ENCODE peak calls at places on chromosomes 3 and 15, in seven cellular contexts. One of them, this sample, is unnamed.

GRCh38 chr3:127836004-127836882 is 13.9 kb upstream of the MGLL start:
- DNase-seq in upper lobe of right lung: no peak
- DNase-seq in fibroblast of lung: no peak
- DNase-seq in tibial artery: no peak
- DNase-seq in Peyer's patch: no peak
- DNase-seq in Panc1: no peak
- DNase-seq in right lobe of liver: no peak
- DNase-seq in this sample: no peak

GRCh38 chr15:38072507-38073277 is 138.3 kb downstream of the TMCO5A start:
- DNase-seq in upper lobe of right lung: peak; percentile 84
- DNase-seq in fibroblast of lung: peak; percentile 82
- DNase-seq in tibial artery: peak; percentile 52
- DNase-seq in Peyer's patch: peak; percentile 25
- DNase-seq in Panc1: no peak
- DNase-seq in right lobe of liver: peak; percentile 73
- DNase-seq in this sample: no peak

GRCh38 chr3:158430968-158431367 is 140.0 kb upstream of the MLF1 start:
- DNase-seq in upper lobe of right lung: no peak
- DNase-seq in fibroblast of lung: no peak
- DNase-seq in tibial artery: no peak
- DNase-seq in Peyer's patch: no peak
- DNase-seq in Panc1: no peak
- DNase-seq in right lobe of liver: no peak
- DNase-seq in this sample: no peak

GRCh38 chr3:108133858-108134554 is 43.2 kb upstream of the CD47 start:
- DNase-seq in upper lobe of right lung: no peak
- DNase-seq in fibroblast of lung: no peak
- DNase-seq in tibial artery: no peak
- DNase-seq in Peyer's patch: no peak
- DNase-seq in Panc1: no peak
- DNase-seq in right lobe of liver: no peak
- DNase-seq in this sample: no peak

GRCh38 chr3:120203016-120203415 is 82.0 kb downstream of the GPR156 start:
- DNase-seq in upper lobe of right lung: no peak
- DNase-seq in fibroblast of lung: peak; percentile 92
- DNase-seq in tibial artery: peak; percentile 68
- DNase-seq in Peyer's patch: no peak
- DNase-seq in Panc1: no peak
- DNase-seq in right lobe of liver: no peak
- DNase-seq in this sample: no peak

GRCh38 chr3:140424726-140425125 is 253.1 kb upstream of the TRIM42 start:
- DNase-seq in upper lobe of right lung: no peak
- DNase-seq in fibroblast of lung: no peak
- DNase-seq in tibial artery: no peak
- DNase-seq in Peyer's patch: no peak
- DNase-seq in Panc1: no peak
- DNase-seq in right lobe of liver: no peak
- DNase-seq in this sample: no peak

GRCh38 chr3:45964139-45964538 is 20.9 kb downstream of the CXCR6 start:
- DNase-seq in upper lobe of right lung: no peak
- DNase-seq in fibroblast of lung: no peak
- DNase-seq in tibial artery: no peak
- DNase-seq in Peyer's patch: no peak
- DNase-seq in Panc1: no peak
- DNase-seq in right lobe of liver: no peak
- DNase-seq in this sample: no peak

GRCh38 chr3:89173546-89173945 is 66.1 kb downstream of the EPHA3 start:
- DNase-seq in upper lobe of right lung: no peak
- DNase-seq in fibroblast of lung: peak; percentile 34
- DNase-seq in tibial artery: no peak
- DNase-seq in Peyer's patch: no peak
- DNase-seq in Panc1: no peak
- DNase-seq in right lobe of liver: no peak
- DNase-seq in this sample: no peak

GRCh38 chr3:94234177-94234788 is 171.4 kb downstream of the NSUN3 start:
- DNase-seq in upper lobe of right lung: no peak
- DNase-seq in fibroblast of lung: peak; percentile 50
- DNase-seq in tibial artery: no peak
- DNase-seq in Peyer's patch: no peak
- DNase-seq in Panc1: peak; percentile 2
- DNase-seq in right lobe of liver: no peak
- DNase-seq in this sample: no peak

GRCh38 chr15:56943398-56943797 is 25.0 kb downstream of the TCF12 start:
- DNase-seq in upper lobe of right lung: no peak
- DNase-seq in fibroblast of lung: peak; percentile 55
- DNase-seq in tibial artery: no peak
- DNase-seq in Peyer's patch: no peak
- DNase-seq in Panc1: no peak
- DNase-seq in right lobe of liver: no peak
- DNase-seq in this sample: no peak

GRCh38 chr3:123015596-123015995 is 12.0 kb downstream of the SEMA5B start:
- DNase-seq in upper lobe of right lung: no peak
- DNase-seq in fibroblast of lung: no peak
- DNase-seq in tibial artery: no peak
- DNase-seq in Peyer's patch: no peak
- DNase-seq in Panc1: no peak
- DNase-seq in right lobe of liver: no peak
- DNase-seq in this sample: no peak

GRCh38 chr3:58246148-58247051 is 8.8 kb downstream of the ABHD6 start:
- DNase-seq in upper lobe of right lung: no peak
- DNase-seq in fibroblast of lung: no peak
- DNase-seq in tibial artery: no peak
- DNase-seq in Peyer's patch: no peak
- DNase-seq in Panc1: no peak
- DNase-seq in right lobe of liver: peak; percentile 82
- DNase-seq in this sample: no peak

GRCh38 chr3:58250093-58250707 is 12.6 kb downstream of the ABHD6 start:
- DNase-seq in upper lobe of right lung: no peak
- DNase-seq in fibroblast of lung: no peak
- DNase-seq in tibial artery: no peak
- DNase-seq in Peyer's patch: no peak
- DNase-seq in Panc1: no peak
- DNase-seq in right lobe of liver: no peak
- DNase-seq in this sample: no peak

GRCh38 chr3:58251653-58252052 is 14.1 kb downstream of the ABHD6 start:
- DNase-seq in upper lobe of right lung: no peak
- DNase-seq in fibroblast of lung: no peak
- DNase-seq in tibial artery: no peak
- DNase-seq in Peyer's patch: no peak
- DNase-seq in Panc1: no peak
- DNase-seq in right lobe of liver: no peak
- DNase-seq in this sample: no peak

GRCh38 chr3:58254144-58254543 is 16.6 kb downstream of the ABHD6 start:
- DNase-seq in upper lobe of right lung: no peak
- DNase-seq in fibroblast of lung: no peak
- DNase-seq in tibial artery: no peak
- DNase-seq in Peyer's patch: no peak
- DNase-seq in Panc1: no peak
- DNase-seq in right lobe of liver: no peak
- DNase-seq in this sample: no peak

GRCh38 chr3:58249358-58250092 is 11.9 kb downstream of the ABHD6 start:
- DNase-seq in upper lobe of right lung: no peak
- DNase-seq in fibroblast of lung: peak; percentile 28
- DNase-seq in tibial artery: no peak
- DNase-seq in Peyer's patch: no peak
- DNase-seq in Panc1: no peak
- DNase-seq in right lobe of liver: peak; percentile 76
- DNase-seq in this sample: no peak
- TF ChIP-seq CTCF in upper lobe of right lung: no peak
- TF ChIP-seq CTCF in fibroblast of lung: no peak
- TF ChIP-seq CTCF in tibial artery: no peak
- TF ChIP-seq CTCF in Peyer's patch: no peak
- TF ChIP-seq CTCF in Panc1: peak; percentile 47
- TF ChIP-seq CTCF in right lobe of liver: no peak
- TF ChIP-seq CTCF in this sample: no peak

DNA sequence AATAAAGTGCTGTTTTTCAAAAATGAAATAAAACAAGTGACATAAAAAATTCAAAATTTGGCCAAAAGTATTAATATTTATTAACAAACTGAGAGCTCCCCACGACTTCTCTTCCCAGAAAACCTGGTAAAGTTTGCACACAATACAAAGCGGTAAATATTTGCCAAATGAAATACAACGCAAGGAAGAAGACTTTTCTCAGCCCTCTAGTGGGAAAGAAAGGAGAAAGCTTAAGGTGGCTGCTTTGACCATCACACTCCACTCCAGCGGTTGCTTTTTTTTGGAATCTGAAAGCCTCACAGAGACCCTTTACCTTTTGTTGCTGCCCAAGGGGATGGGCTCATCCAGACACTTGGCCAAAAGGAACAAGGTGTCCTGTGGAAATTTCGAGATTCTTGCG is 1.1 kb upstream of the GK5 start:
- DNase-seq in upper lobe of right lung: no peak
- DNase-seq in fibroblast of lung: no peak
- DNase-seq in tibial artery: no peak
- DNase-seq in Peyer's patch: no peak
- DNase-seq in Panc1: no peak
- DNase-seq in right lobe of liver: no peak
- DNase-seq in this sample: no peak
- TF ChIP-seq CTCF in upper lobe of right lung: no peak
- TF ChIP-seq CTCF in fibroblast of lung: no peak
- TF ChIP-seq CTCF in tibial artery: no peak
- TF ChIP-seq CTCF in Peyer's patch: no peak
- TF ChIP-seq CTCF in Panc1: peak; percentile 55
- TF ChIP-seq CTCF in right lobe of liver: no peak
- TF ChIP-seq CTCF in this sample: no peak

GRCh38 chr15:53611145-53611920 is 148.1 kb downstream of the WDR72 start:
- DNase-seq in upper lobe of right lung: no peak
- DNase-seq in fibroblast of lung: peak; percentile 4
- DNase-seq in tibial artery: no peak
- DNase-seq in Peyer's patch: no peak
- DNase-seq in Panc1: no peak
- DNase-seq in right lobe of liver: no peak
- DNase-seq in this sample: no peak
- TF ChIP-seq CTCF in upper lobe of right lung: no peak
- TF ChIP-seq CTCF in fibroblast of lung: no peak
- TF ChIP-seq CTCF in tibial artery: no peak
- TF ChIP-seq CTCF in Peyer's patch: no peak
- TF ChIP-seq CTCF in Panc1: no peak
- TF ChIP-seq CTCF in right lobe of liver: no peak
- TF ChIP-seq CTCF in this sample: no peak

DNA sequence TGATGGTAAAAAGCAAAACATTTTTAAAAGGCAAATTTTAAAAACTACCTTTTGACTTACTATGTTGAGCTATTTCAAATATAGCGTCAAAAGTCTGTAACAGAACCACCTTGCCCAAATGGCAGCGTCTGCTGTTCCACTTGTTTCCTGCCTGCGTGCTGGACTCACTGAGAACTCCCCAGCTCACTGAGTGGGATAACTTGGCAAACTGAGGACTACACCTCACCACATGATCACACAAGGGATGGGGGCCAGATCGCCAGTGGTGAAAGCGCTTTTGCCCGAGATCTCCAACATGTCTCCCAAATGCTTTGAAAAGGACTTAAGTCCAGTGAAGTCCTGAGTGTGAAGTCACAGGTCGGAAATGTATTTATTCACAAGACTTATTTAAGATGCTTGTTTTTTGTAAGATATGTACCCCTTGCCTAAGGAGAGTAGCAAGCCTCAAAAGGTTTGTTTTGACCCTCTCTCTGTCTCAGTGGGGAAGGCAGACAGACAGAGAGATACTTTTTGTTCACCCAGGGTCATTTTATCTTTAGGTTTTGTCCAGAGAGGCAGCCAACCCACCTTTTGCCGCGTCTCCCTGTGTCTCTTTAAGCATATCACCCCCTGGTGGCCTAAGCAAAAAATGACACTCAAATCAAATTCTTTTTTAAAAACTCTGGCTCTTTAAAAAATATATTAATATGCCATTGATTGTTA is 192.6 kb downstream of the PDZRN3 start:
- DNase-seq in upper lobe of right lung: no peak
- DNase-seq in fibroblast of lung: peak; percentile 70
- DNase-seq in tibial artery: no peak
- DNase-seq in Peyer's patch: no peak
- DNase-seq in Panc1: peak; percentile 17
- DNase-seq in right lobe of liver: no peak
- DNase-seq in this sample: no peak
- TF ChIP-seq CTCF in upper lobe of right lung: peak; percentile 66
- TF ChIP-seq CTCF in fibroblast of lung: peak; percentile 65
- TF ChIP-seq CTCF in tibial artery: peak; percentile 45
- TF ChIP-seq CTCF in Peyer's patch: peak; percentile 52
- TF ChIP-seq CTCF in Panc1: peak; percentile 75
- TF ChIP-seq CTCF in right lobe of liver: peak; percentile 62
- TF ChIP-seq CTCF in this sample: peak; percentile 78

DNA sequence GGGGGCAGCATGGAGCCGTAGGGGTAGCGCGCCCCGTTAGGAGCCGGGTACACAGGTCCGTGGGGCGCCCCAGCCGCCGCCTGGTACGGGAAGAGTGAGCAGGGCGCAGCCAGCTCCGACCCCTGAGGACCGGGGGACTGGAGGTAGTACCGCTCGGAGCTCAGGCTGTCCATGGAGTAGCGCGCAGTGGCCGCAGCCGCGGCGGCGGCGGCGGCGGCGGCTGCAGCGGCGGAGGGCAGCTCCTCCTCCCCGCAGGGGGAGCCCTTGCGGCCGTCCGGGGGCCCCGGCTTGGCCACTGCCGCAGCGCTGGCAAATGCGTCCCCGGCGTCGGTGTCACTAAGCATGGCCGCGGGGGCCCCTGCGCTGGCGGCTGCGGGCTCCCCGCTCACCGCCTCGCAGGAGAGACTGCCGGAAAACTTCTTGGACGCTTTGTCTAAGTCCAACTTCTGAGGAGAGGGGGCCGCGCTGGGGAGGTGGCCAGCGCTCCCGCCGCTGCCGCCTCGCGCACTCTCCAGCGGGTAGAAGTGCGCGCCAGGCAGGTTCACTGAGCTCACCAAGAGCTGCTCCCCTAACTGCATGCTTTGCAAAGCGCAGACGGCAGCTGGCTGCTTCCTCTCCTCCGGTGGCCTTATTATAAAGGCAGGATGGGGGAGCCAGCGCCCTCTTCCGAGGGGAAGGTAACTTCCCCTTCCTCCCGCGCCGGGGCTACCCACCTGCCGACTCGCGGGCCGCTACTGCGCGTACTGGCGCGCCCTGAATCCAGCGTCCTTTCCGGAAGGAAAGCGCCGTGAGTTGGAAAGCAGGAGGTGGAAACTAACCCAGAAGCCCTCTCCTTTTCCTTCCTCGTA is at the start of gene EOMES:
- DNase-seq in upper lobe of right lung: no peak
- DNase-seq in fibroblast of lung: peak; percentile 46
- DNase-seq in tibial artery: no peak
- DNase-seq in Peyer's patch: peak; percentile 58
- DNase-seq in Panc1: no peak
- DNase-seq in right lobe of liver: no peak
- DNase-seq in this sample: no peak
- TF ChIP-seq CTCF in upper lobe of right lung: peak; percentile 28
- TF ChIP-seq CTCF in fibroblast of lung: no peak
- TF ChIP-seq CTCF in tibial artery: no peak
- TF ChIP-seq CTCF in Peyer's patch: no peak
- TF ChIP-seq CTCF in Panc1: peak; percentile 90
- TF ChIP-seq CTCF in right lobe of liver: peak; percentile 16
- TF ChIP-seq CTCF in this sample: no peak

GRCh38 chr15:45970542-45970941 is 335.7 kb downstream of the SQOR start:
- DNase-seq in upper lobe of right lung: no peak
- DNase-seq in fibroblast of lung: no peak
- DNase-seq in tibial artery: no peak
- DNase-seq in Peyer's patch: no peak
- DNase-seq in Panc1: no peak
- DNase-seq in right lobe of liver: no peak
- DNase-seq in this sample: no peak
- TF ChIP-seq CTCF in upper lobe of right lung: no peak
- TF ChIP-seq CTCF in fibroblast of lung: no peak
- TF ChIP-seq CTCF in tibial artery: no peak
- TF ChIP-seq CTCF in Peyer's patch: no peak
- TF ChIP-seq CTCF in Panc1: no peak
- TF ChIP-seq CTCF in right lobe of liver: no peak
- TF ChIP-seq CTCF in this sample: peak; percentile 52

GRCh38 chr3:32699429-32699828 is 14.4 kb downstream of the CNOT10 start:
- DNase-seq in upper lobe of right lung: no peak
- DNase-seq in fibroblast of lung: no peak
- DNase-seq in tibial artery: no peak
- DNase-seq in Peyer's patch: no peak
- DNase-seq in Panc1: no peak
- DNase-seq in right lobe of liver: no peak
- DNase-seq in this sample: no peak
- TF ChIP-seq CTCF in upper lobe of right lung: no peak
- TF ChIP-seq CTCF in fibroblast of lung: no peak
- TF ChIP-seq CTCF in tibial artery: no peak
- TF ChIP-seq CTCF in Peyer's patch: no peak
- TF ChIP-seq CTCF in Panc1: no peak
- TF ChIP-seq CTCF in right lobe of liver: no peak
- TF ChIP-seq CTCF in this sample: no peak

This sample was measured in CD14-positive monocyte.